ENCODE peak calls at places on chromosome 15, in nine cellular contexts. G, E, N, F, R, V, Y, U and K are unnamed samples.

GRCh38 chr15:88586401-88587162 is 34.6 kb upstream of the AEN start:
- DNase-seq in G (no peak), E (no peak), N (no peak), F (no peak), R (no peak), V (no peak), Y (no peak), U (no peak), K (no peak)

GRCh38 chr15:40327338-40327917 is 3.9 kb downstream of the INAFM2 start:
- DNase-seq in G (no peak), E (no peak), N (no peak), F (no peak), R (no peak), V (no peak), Y (no peak), U (no peak), K (peak)

GRCh38 chr15:73887481-73887880 is 14.1 kb downstream of the TBC1D21 start:
- DNase-seq in G (no peak), E (no peak), N (no peak), F (no peak), R (no peak), V (no peak), Y (no peak), U (no peak), K (no peak)

GRCh38 chr15:59074607-59075006 is 30.3 kb upstream of the CCNB2 start:
- DNase-seq in G (no peak), E (no peak), N (no peak), F (no peak), R (no peak), V (no peak), Y (no peak), U (no peak), K (no peak)

GRCh38 chr15:92029767-92030166 is 176.3 kb downstream of the SLCO3A1 start:
- DNase-seq in G (no peak), E (no peak), N (no peak), F (no peak), R (no peak), V (no peak), Y (no peak), U (no peak), K (no peak)

GRCh38 chr15:31815411-31816155 is 214.7 kb upstream of the CHRNA7 start:
- DNase-seq in G (no peak), E (no peak), N (no peak), F (no peak), R (no peak), V (no peak), Y (no peak), U (no peak), K (no peak)

GRCh38 chr15:41994772-41995475 is 22.6 kb upstream of the EHD4 start:
- DNase-seq in G (no peak), E (no peak), N (no peak), F (no peak), R (no peak), V (no peak), Y (no peak), U (no peak), K (peak)

GRCh38 chr15:78810377-78811123 is 714 bp downstream of the ADAMTS7 start:
- DNase-seq in G (peak), E (peak), N (peak), F (no peak), R (no peak), V (peak), Y (no peak), U (peak), K (peak)

GRCh38 chr15:49875392-49875791 is 243.6 kb downstream of the ATP8B4 start:
- DNase-seq in G (no peak), E (no peak), N (no peak), F (no peak), R (no peak), V (no peak), Y (no peak), U (no peak), K (no peak)

GRCh38 chr15:51229907-51230328 is 108.5 kb downstream of the CYP19A1 start:
- DNase-seq in G (no peak), E (peak), N (no peak), F (peak), R (no peak), V (no peak), Y (no peak), U (peak), K (no peak)

GRCh38 chr15:58440181-58440910 is 8.6 kb downstream of the LIPC start:
- DNase-seq in G (peak), E (no peak), N (no peak), F (no peak), R (no peak), V (peak), Y (no peak), U (peak), K (no peak)

GRCh38 chr15:48643776-48644497 is 1.6 kb downstream of the FBN1 start:
- DNase-seq in G (no peak), E (no peak), N (no peak), F (no peak), R (no peak), V (no peak), Y (no peak), U (no peak), K (no peak)

GRCh38 chr15:89492111-89492641 is 4.2 kb downstream of the RHCG start:
- DNase-seq in G (no peak), E (no peak), N (no peak), F (no peak), R (no peak), V (no peak), Y (peak), U (no peak), K (no peak)